ENCODE peak calls at places on chromosomes 1 and 21, in five cellular contexts. A, P, E, D and R are unnamed samples.

GRCh38 chr21:26943916-26944315 is 23.0 kb downstream of the ADAMTS5 start:
- DNase-seq in A (no peak), P (no peak), E (no peak), D (no peak), R (no peak)

GRCh38 chr1:28248273-28249012 is 10.9 kb upstream of the SESN2 start:
- DNase-seq in D (peak), A (peak), P (peak), E (peak), R (peak)

GRCh38 chr1:116760996-116761665 is 6.9 kb downstream of the CD2 start:
- DNase-seq in E (no peak), P (no peak), D (no peak), A (no peak), R (no peak)

GRCh38 chr1:75233302-75233929 is 99.2 kb downstream of the LHX8 start:
- DNase-seq in A (no peak), P (peak), D (no peak), E (peak), R (no peak)

GRCh38 chr1:10962483-10962882 is 50.0 kb upstream of the TARDBP start:
- DNase-seq in A (no peak), E (no peak), D (no peak), P (no peak), R (no peak)

GRCh38 chr1:97603776-97604175 is 317.1 kb downstream of the DPYD start:
- DNase-seq in D (no peak), P (no peak), E (no peak), A (no peak), R (no peak)

GRCh38 chr21:33761104-33762036 is 119.1 kb downstream of the ITSN1 start:
- DNase-seq in D (peak), A (no peak), P (peak), E (peak), R (no peak)

GRCh38 chr1:186155594-186155993 is 219.5 kb downstream of the TPR start:
- DNase-seq in P (peak), A (no peak), E (peak), D (peak), R (peak)

GRCh38 chr1:224609333-224609732 is 6.8 kb upstream of the CNIH3 start:
- DNase-seq in P (no peak), E (no peak), D (no peak), A (no peak), R (no peak)

GRCh38 chr1:234602334-234603220 is 7.4 kb downstream of the IRF2BP2 start:
- DNase-seq in A (no peak), P (peak), D (peak), E (peak), R (peak)

GRCh38 chr21:43675871-43676270 is 16.5 kb downstream of the RRP1B start:
- DNase-seq in P (no peak), A (no peak), D (no peak), E (no peak), R (no peak)

GRCh38 chr1:178953538-178954207 is 72.0 kb upstream of the FAM20B start:
- DNase-seq in E (no peak), A (no peak), D (no peak), P (no peak), R (no peak)

GRCh38 chr1:71850936-71851335 is 431.4 kb downstream of the NEGR1 start:
- DNase-seq in E (no peak), D (no peak), A (no peak), P (no peak), R (no peak)

GRCh38 chr1:212607206-212607923 is 1.2 kb upstream of the ATF3 start:
- DNase-seq in A (no peak), P (peak), D (no peak), E (no peak), R (no peak)

GRCh38 chr1:65764052-65764451 is 28.6 kb upstream of the PDE4B start:
- DNase-seq in D (no peak), E (no peak), A (no peak), P (peak), R (no peak)

GRCh38 chr1:201059401-201059800 is 35.9 kb upstream of the KIF21B start:
- DNase-seq in D (no peak), E (no peak), A (no peak), P (no peak), R (no peak)

GRCh38 chr1:230137328-230137815 is 70.3 kb downstream of the GALNT2 start:
- DNase-seq in A (no peak), P (no peak), D (no peak), E (no peak), R (no peak)

GRCh38 chr1:89276690-89277089 is 4.0 kb upstream of the GBP5 start:
- DNase-seq in P (no peak), A (no peak), E (no peak), D (no peak), R (no peak)

GRCh38 chr1:5506634-5507033 is 485.6 kb downstream of the NPHP4 start:
- DNase-seq in E (no peak), A (no peak), P (no peak), D (no peak), R (no peak)

GRCh38 chr21:42574234-42575027 is 60.8 kb downstream of the SLC37A1 start:
- DNase-seq in D (no peak), A (no peak), P (peak), E (no peak), R (no peak)

GRCh38 chr1:168301664-168302320 is 21.1 kb downstream of the TBX19 start:
- DNase-seq in E (peak), A (no peak), P (peak), D (peak), R (no peak)

GRCh38 chr21:27590271-27590670 is 623.4 kb upstream of the ADAMTS5 start:
- DNase-seq in E (peak), D (peak), A (no peak), P (peak), R (no peak)

GRCh38 chr1:164662955-164663354 is 104.0 kb downstream of the PBX1 start:
- DNase-seq in E (no peak), D (no peak), A (no peak), P (no peak), R (no peak)

GRCh38 chr1:29861446-29861845 is 625.1 kb downstream of the PTPRU start:
- DNase-seq in E (no peak), P (no peak), D (no peak), A (no peak), R (no peak)

GRCh38 chr1:113647121-113647520 is 112.2 kb downstream of the PHTF1 start:
- DNase-seq in E (no peak), P (no peak), A (no peak), D (peak), R (no peak)

GRCh38 chr1:111733183-111733995 is 5.8 kb downstream of the INKA2 start:
- DNase-seq in A (peak), D (peak), E (peak), P (peak), R (peak)

GRCh38 chr21:32278068-32278467 is 781 bp downstream of the MIS18A start:
- DNase-seq in E (no peak), A (no peak), P (peak), D (no peak), R (no peak)

GRCh38 chr1:18512883-18513282 is 32.2 kb downstream of the KLHDC7A start:
- DNase-seq in D (no peak), E (no peak), A (no peak), P (no peak), R (no peak)

GRCh38 chr1:107625405-107626029 is 339.5 kb downstream of the VAV3 start:
- DNase-seq in D (no peak), P (no peak), A (no peak), E (no peak), R (no peak)

GRCh38 chr1:178192686-178193085 is 98.8 kb downstream of the RASAL2 start:
- DNase-seq in D (peak), P (peak), A (no peak), E (peak), R (no peak)

GRCh38 chr1:4161271-4162006 is 261.4 kb upstream of the C1orf174 start:
- DNase-seq in A (no peak), E (no peak), D (no peak), P (no peak), R (no peak)

GRCh38 chr1:42765271-42765670 is 1.6 kb downstream of the P3H1 start:
- DNase-seq in D (no peak), E (no peak), A (no peak), P (peak), R (no peak)

GRCh38 chr1:184890539-184890973 is 83.8 kb downstream of the NIBAN1 start:
- DNase-seq in E (peak), D (no peak), P (peak), A (no peak), R (no peak)

GRCh38 chr1:233368106-233368783 is 40.7 kb downstream of the MAP3K21 start:
- DNase-seq in A (no peak), E (peak), P (no peak), D (peak), R (no peak)

GRCh38 chr1:109252893-109253802 is 3.8 kb downstream of the CELSR2 start:
- DNase-seq in D (no peak), P (no peak), A (peak), E (peak), R (peak)